ENCODE peak calls at places on chromosomes 3 and 15, in ten cellular contexts. One of them, this sample, is unnamed.

GRCh38 chr3:190671658-190672057 is 157.8 kb downstream of the IL1RAP start:
- DNase-seq in natural killer cell: no peak
- DNase-seq in D721Med: no peak
- DNase-seq in gastrocnemius medialis: no peak
- DNase-seq in breast epithelium: no peak
- DNase-seq in endothelial cell: no peak
- DNase-seq in epithelial cell of esophagus: no peak
- DNase-seq in cardiac fibroblast: peak
- DNase-seq in stomach: no peak
- DNase-seq in IMR-90: peak
- DNase-seq in this sample: peak

GRCh38 chr15:76401285-76401684 is 64.7 kb downstream of the ISL2 start:
- DNase-seq in IMR-90: peak
- DNase-seq in endothelial cell: no peak
- DNase-seq in gastrocnemius medialis: no peak
- DNase-seq in stomach: no peak
- DNase-seq in epithelial cell of esophagus: peak
- DNase-seq in cardiac fibroblast: no peak
- DNase-seq in natural killer cell: no peak
- DNase-seq in breast epithelium: no peak
- DNase-seq in D721Med: no peak
- DNase-seq in this sample: peak

GRCh38 chr15:99100245-99101173 is 4.4 kb upstream of the SYNM start:
- DNase-seq in breast epithelium: no peak
- DNase-seq in cardiac fibroblast: peak
- DNase-seq in epithelial cell of esophagus: peak
- DNase-seq in stomach: peak
- DNase-seq in endothelial cell: peak
- DNase-seq in D721Med: peak
- DNase-seq in gastrocnemius medialis: peak
- DNase-seq in natural killer cell: peak
- DNase-seq in IMR-90: peak
- DNase-seq in this sample: peak

GRCh38 chr3:71355037-71355436 is 228.5 kb downstream of the FOXP1 start:
- DNase-seq in IMR-90: no peak
- DNase-seq in epithelial cell of esophagus: no peak
- DNase-seq in gastrocnemius medialis: no peak
- DNase-seq in endothelial cell: no peak
- DNase-seq in cardiac fibroblast: no peak
- DNase-seq in breast epithelium: no peak
- DNase-seq in natural killer cell: no peak
- DNase-seq in D721Med: no peak
- DNase-seq in stomach: no peak
- DNase-seq in this sample: no peak

GRCh38 chr3:72171461-72171860 is 386.5 kb upstream of the PROK2 start:
- DNase-seq in cardiac fibroblast: peak
- DNase-seq in stomach: no peak
- DNase-seq in epithelial cell of esophagus: no peak
- DNase-seq in endothelial cell: no peak
- DNase-seq in D721Med: no peak
- DNase-seq in IMR-90: no peak
- DNase-seq in gastrocnemius medialis: no peak
- DNase-seq in breast epithelium: no peak
- DNase-seq in natural killer cell: no peak
- DNase-seq in this sample: no peak

GRCh38 chr15:31442203-31443090 is 115.8 kb downstream of the KLF13 start:
- DNase-seq in natural killer cell: no peak
- DNase-seq in gastrocnemius medialis: no peak
- DNase-seq in breast epithelium: no peak
- DNase-seq in endothelial cell: no peak
- DNase-seq in stomach: peak
- DNase-seq in cardiac fibroblast: peak
- DNase-seq in epithelial cell of esophagus: peak
- DNase-seq in IMR-90: peak
- DNase-seq in D721Med: peak
- DNase-seq in this sample: peak

GRCh38 chr3:42572278-42572677 is 9.5 kb downstream of the SEC22C start:
- DNase-seq in endothelial cell: peak
- DNase-seq in natural killer cell: no peak
- DNase-seq in epithelial cell of esophagus: peak
- DNase-seq in cardiac fibroblast: peak
- DNase-seq in IMR-90: peak
- DNase-seq in D721Med: no peak
- DNase-seq in gastrocnemius medialis: no peak
- DNase-seq in stomach: no peak
- DNase-seq in breast epithelium: no peak
- DNase-seq in this sample: peak

GRCh38 chr3:193939527-193939926 is 196.4 kb upstream of the HES1 start:
- DNase-seq in IMR-90: no peak
- DNase-seq in endothelial cell: no peak
- DNase-seq in stomach: no peak
- DNase-seq in gastrocnemius medialis: no peak
- DNase-seq in epithelial cell of esophagus: no peak
- DNase-seq in breast epithelium: no peak
- DNase-seq in natural killer cell: no peak
- DNase-seq in cardiac fibroblast: no peak
- DNase-seq in D721Med: no peak
- DNase-seq in this sample: no peak

GRCh38 chr15:52290800-52291199 is 4.8 kb downstream of the MYO5C start:
- DNase-seq in gastrocnemius medialis: no peak
- DNase-seq in epithelial cell of esophagus: peak
- DNase-seq in natural killer cell: no peak
- DNase-seq in cardiac fibroblast: no peak
- DNase-seq in D721Med: no peak
- DNase-seq in endothelial cell: no peak
- DNase-seq in breast epithelium: no peak
- DNase-seq in stomach: no peak
- DNase-seq in IMR-90: no peak
- DNase-seq in this sample: no peak

GRCh38 chr3:64456674-64457073 is 231.1 kb downstream of the ADAMTS9 start:
- DNase-seq in endothelial cell: no peak
- DNase-seq in natural killer cell: no peak
- DNase-seq in stomach: no peak
- DNase-seq in gastrocnemius medialis: no peak
- DNase-seq in cardiac fibroblast: no peak
- DNase-seq in breast epithelium: peak
- DNase-seq in D721Med: no peak
- DNase-seq in IMR-90: no peak
- DNase-seq in epithelial cell of esophagus: no peak
- DNase-seq in this sample: no peak

GRCh38 chr3:120555661-120556509 is 40.3 kb upstream of the NDUFB4 start:
- DNase-seq in natural killer cell: no peak
- DNase-seq in gastrocnemius medialis: peak
- DNase-seq in D721Med: no peak
- DNase-seq in cardiac fibroblast: no peak
- DNase-seq in endothelial cell: no peak
- DNase-seq in IMR-90: no peak
- DNase-seq in epithelial cell of esophagus: peak
- DNase-seq in breast epithelium: no peak
- DNase-seq in stomach: peak
- DNase-seq in this sample: peak

GRCh38 chr3:15361494-15362214 is 29.3 kb upstream of the SH3BP5 start:
- DNase-seq in breast epithelium: no peak
- DNase-seq in cardiac fibroblast: no peak
- DNase-seq in endothelial cell: no peak
- DNase-seq in gastrocnemius medialis: no peak
- DNase-seq in natural killer cell: no peak
- DNase-seq in stomach: no peak
- DNase-seq in IMR-90: peak
- DNase-seq in D721Med: no peak
- DNase-seq in epithelial cell of esophagus: peak
- DNase-seq in this sample: no peak

GRCh38 chr3:52289747-52290595 is 2.3 kb downstream of the GLYCTK start:
- DNase-seq in cardiac fibroblast: no peak
- DNase-seq in natural killer cell: no peak
- DNase-seq in epithelial cell of esophagus: no peak
- DNase-seq in gastrocnemius medialis: no peak
- DNase-seq in D721Med: no peak
- DNase-seq in stomach: peak
- DNase-seq in breast epithelium: no peak
- DNase-seq in endothelial cell: no peak
- DNase-seq in IMR-90: no peak
- DNase-seq in this sample: no peak

GRCh38 chr3:116836286-116836685 is 126.7 kb downstream of the TUSC7 start:
- DNase-seq in breast epithelium: no peak
- DNase-seq in stomach: no peak
- DNase-seq in cardiac fibroblast: no peak
- DNase-seq in natural killer cell: no peak
- DNase-seq in IMR-90: peak
- DNase-seq in epithelial cell of esophagus: no peak
- DNase-seq in D721Med: no peak
- DNase-seq in gastrocnemius medialis: no peak
- DNase-seq in endothelial cell: no peak
- DNase-seq in this sample: no peak
- TF ChIP-seq CTCF in breast epithelium: no peak
- TF ChIP-seq CTCF in stomach: no peak
- TF ChIP-seq CTCF in cardiac fibroblast: no peak
- TF ChIP-seq CTCF in natural killer cell: no peak
- TF ChIP-seq CTCF in IMR-90: no peak
- TF ChIP-seq CTCF in epithelial cell of esophagus: no peak
- TF ChIP-seq CTCF in D721Med: no peak
- TF ChIP-seq CTCF in gastrocnemius medialis: no peak
- TF ChIP-seq CTCF in endothelial cell: no peak
- TF ChIP-seq CTCF in this sample: no peak

DNA sequence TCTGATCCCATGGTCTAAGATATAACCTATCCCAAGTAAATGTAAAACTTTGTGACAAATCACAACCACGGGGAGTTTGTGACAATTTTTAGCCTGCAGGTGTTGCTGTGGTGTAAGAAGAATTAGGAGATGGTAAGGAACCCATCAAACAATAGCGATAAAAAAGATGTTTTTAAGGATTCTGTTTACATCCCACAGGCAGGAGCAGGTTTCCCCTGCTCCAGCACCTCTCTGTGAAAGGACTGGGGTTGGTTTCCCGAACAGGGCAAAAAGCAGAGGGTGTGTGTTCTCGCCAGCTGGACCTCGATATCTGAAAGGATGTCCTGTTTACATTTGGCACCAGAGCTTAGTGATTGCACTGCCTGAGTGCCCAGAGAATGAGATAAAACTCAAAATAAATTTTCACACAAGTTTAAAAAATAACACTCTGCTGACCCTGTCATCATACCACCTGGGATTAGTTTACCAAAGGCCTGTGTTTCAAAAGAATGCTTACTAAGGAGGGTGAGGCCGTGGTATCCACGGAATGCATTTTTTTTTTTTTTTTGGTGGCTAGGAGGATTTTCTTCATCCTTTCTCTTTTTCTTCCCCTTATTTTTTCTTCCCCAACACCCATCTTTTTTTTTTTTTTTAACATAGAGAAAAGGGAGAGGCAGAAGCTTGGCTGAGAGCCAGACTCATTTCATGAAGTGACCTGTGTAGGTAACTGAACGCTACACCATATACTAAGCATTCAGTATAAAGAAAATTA is 151.8 kb upstream of the DPH6 start:
- DNase-seq in breast epithelium: no peak
- DNase-seq in D721Med: no peak
- DNase-seq in natural killer cell: no peak
- DNase-seq in IMR-90: peak
- DNase-seq in epithelial cell of esophagus: peak
- DNase-seq in stomach: no peak
- DNase-seq in endothelial cell: peak
- DNase-seq in cardiac fibroblast: peak
- DNase-seq in gastrocnemius medialis: no peak
- DNase-seq in this sample: peak
- TF ChIP-seq CTCF in breast epithelium: no peak
- TF ChIP-seq CTCF in D721Med: no peak
- TF ChIP-seq CTCF in natural killer cell: no peak
- TF ChIP-seq CTCF in IMR-90: no peak
- TF ChIP-seq CTCF in epithelial cell of esophagus: peak
- TF ChIP-seq CTCF in stomach: no peak
- TF ChIP-seq CTCF in endothelial cell: no peak
- TF ChIP-seq CTCF in cardiac fibroblast: no peak
- TF ChIP-seq CTCF in gastrocnemius medialis: no peak
- TF ChIP-seq CTCF in this sample: no peak

GRCh38 chr15:72269739-72270138 is 2.6 kb downstream of the PARP6 start:
- DNase-seq in D721Med: no peak
- DNase-seq in natural killer cell: no peak
- DNase-seq in epithelial cell of esophagus: no peak
- DNase-seq in stomach: no peak
- DNase-seq in breast epithelium: no peak
- DNase-seq in IMR-90: no peak
- DNase-seq in gastrocnemius medialis: no peak
- DNase-seq in endothelial cell: no peak
- DNase-seq in cardiac fibroblast: no peak
- DNase-seq in this sample: no peak

GRCh38 chr15:72271221-72271620 is 1.1 kb downstream of the PARP6 start:
- DNase-seq in natural killer cell: no peak
- DNase-seq in epithelial cell of esophagus: no peak
- DNase-seq in endothelial cell: no peak
- DNase-seq in D721Med: no peak
- DNase-seq in stomach: no peak
- DNase-seq in gastrocnemius medialis: no peak
- DNase-seq in cardiac fibroblast: no peak
- DNase-seq in IMR-90: no peak
- DNase-seq in breast epithelium: no peak
- DNase-seq in this sample: no peak

GRCh38 chr15:72271895-72272212 is 500 bp downstream of the PARP6 start:
- DNase-seq in cardiac fibroblast: peak
- DNase-seq in endothelial cell: no peak
- DNase-seq in IMR-90: peak
- DNase-seq in epithelial cell of esophagus: peak
- DNase-seq in gastrocnemius medialis: no peak
- DNase-seq in D721Med: no peak
- DNase-seq in natural killer cell: no peak
- DNase-seq in stomach: no peak
- DNase-seq in breast epithelium: no peak
- DNase-seq in this sample: peak

GRCh38 chr15:72272213-72272996 is at the start of gene PARP6:
- DNase-seq in natural killer cell: peak
- DNase-seq in stomach: peak
- DNase-seq in cardiac fibroblast: peak
- DNase-seq in IMR-90: peak
- DNase-seq in gastrocnemius medialis: peak
- DNase-seq in breast epithelium: peak
- DNase-seq in epithelial cell of esophagus: peak
- DNase-seq in D721Med: peak
- DNase-seq in endothelial cell: peak
- DNase-seq in this sample: peak

DNA sequence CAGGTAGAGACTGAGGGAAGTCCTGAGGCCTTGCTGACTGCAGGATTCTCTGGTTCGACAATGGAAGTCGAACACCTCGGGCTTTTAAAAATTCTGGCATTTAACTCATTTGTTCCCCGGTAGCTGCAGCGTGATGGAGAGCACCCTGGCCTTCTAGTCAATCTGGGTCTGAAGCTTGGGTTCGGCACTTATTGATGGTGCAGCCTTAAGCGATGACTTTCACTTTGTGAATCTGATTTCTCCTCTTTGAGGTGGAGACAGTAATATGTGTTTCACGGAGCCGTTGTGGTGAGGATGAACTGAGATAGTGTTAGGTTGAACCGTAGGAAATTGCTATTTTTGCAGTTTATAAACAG is 621 bp upstream of the PARP6 start:
- DNase-seq in endothelial cell: no peak
- DNase-seq in stomach: no peak
- DNase-seq in IMR-90: no peak
- DNase-seq in epithelial cell of esophagus: no peak
- DNase-seq in cardiac fibroblast: no peak
- DNase-seq in breast epithelium: no peak
- DNase-seq in D721Med: no peak
- DNase-seq in natural killer cell: no peak
- DNase-seq in gastrocnemius medialis: no peak
- DNase-seq in this sample: no peak
- TF ChIP-seq CTCF in endothelial cell: no peak
- TF ChIP-seq CTCF in stomach: no peak
- TF ChIP-seq CTCF in IMR-90: no peak
- TF ChIP-seq CTCF in epithelial cell of esophagus: no peak
- TF ChIP-seq CTCF in cardiac fibroblast: no peak
- TF ChIP-seq CTCF in breast epithelium: peak
- TF ChIP-seq CTCF in D721Med: no peak
- TF ChIP-seq CTCF in natural killer cell: no peak
- TF ChIP-seq CTCF in gastrocnemius medialis: no peak
- TF ChIP-seq CTCF in this sample: no peak

GRCh38 chr3:106773795-106774194 is 603.4 kb upstream of the CCDC54 start:
- DNase-seq in breast epithelium: no peak
- DNase-seq in natural killer cell: no peak
- DNase-seq in D721Med: no peak
- DNase-seq in cardiac fibroblast: no peak
- DNase-seq in epithelial cell of esophagus: no peak
- DNase-seq in stomach: no peak
- DNase-seq in IMR-90: no peak
- DNase-seq in endothelial cell: no peak
- DNase-seq in gastrocnemius medialis: no peak
- DNase-seq in this sample: no peak
- TF ChIP-seq CTCF in breast epithelium: no peak
- TF ChIP-seq CTCF in natural killer cell: no peak
- TF ChIP-seq CTCF in D721Med: no peak
- TF ChIP-seq CTCF in cardiac fibroblast: no peak
- TF ChIP-seq CTCF in epithelial cell of esophagus: no peak
- TF ChIP-seq CTCF in stomach: no peak
- TF ChIP-seq CTCF in IMR-90: no peak
- TF ChIP-seq CTCF in endothelial cell: no peak
- TF ChIP-seq CTCF in gastrocnemius medialis: no peak
- TF ChIP-seq CTCF in this sample: no peak

This sample was measured in cardiac muscle cell.